ENCODE peak calls at places on chromosomes 3 and 15, in six cellular contexts. O is brain microvascular endothelial cell; X is CD4-positive, CD25-positive, alpha-beta regulatory T cell; B is lung; N is AG04450; E is CD8-positive, alpha-beta memory T cell. H is an unnamed sample.

GRCh38 chr3:110984456-110985250 is 87.0 kb upstream of the NECTIN3 start:
- DNase-seq in O (no peak), N (no peak), E (no peak), B (no peak), X (no peak), H (no peak)

GRCh38 chr15:78370013-78370412 is 29.9 kb downstream of the CRABP1 start:
- DNase-seq in O (no peak), E (no peak), N (no peak), B (no peak), X (no peak), H (no peak)

GRCh38 chr3:140388525-140388924 is 289.3 kb upstream of the TRIM42 start:
- DNase-seq in N (no peak), E (no peak), X (no peak), B (peak; percentile 51), O (no peak), H (no peak)

GRCh38 chr15:27842526-27842925 is 256.6 kb downstream of the OCA2 start:
- DNase-seq in N (no peak), X (no peak), O (no peak), E (no peak), B (no peak), H (no peak)

GRCh38 chr3:54433846-54434245 is 311.5 kb downstream of the CACNA2D3 start:
- DNase-seq in O (no peak), E (no peak), X (no peak), B (no peak), N (no peak), H (no peak)

GRCh38 chr15:98872777-98873176 is 134.8 kb downstream of the PGPEP1L start:
- DNase-seq in B (no peak), O (no peak), E (no peak), N (no peak), X (no peak), H (no peak)

GRCh38 chr3:12470111-12470510 is 14.2 kb upstream of the TSEN2 start:
- DNase-seq in B (no peak), O (peak; percentile 31), N (no peak), E (no peak), X (no peak), H (no peak)

GRCh38 chr3:28577941-28578340 is 229.3 kb upstream of the AZI2 start:
- DNase-seq in B (no peak), O (no peak), N (no peak), X (no peak), E (no peak), H (no peak)

GRCh38 chr3:107976204-107976775 is 114.5 kb downstream of the CD47 start:
- DNase-seq in B (no peak), N (no peak), E (no peak), O (no peak), X (no peak), H (no peak)

GRCh38 chr3:155809181-155809580 is 3.1 kb upstream of the C3orf33 start:
- DNase-seq in N (no peak), O (peak; percentile 22), B (no peak), E (no peak), X (no peak), H (no peak)

GRCh38 chr3:45628746-45629145 is 34.2 kb downstream of the LIMD1 start:
- DNase-seq in E (no peak), O (peak; percentile 51), X (no peak), B (no peak), N (no peak), H (no peak)

GRCh38 chr15:59294961-59295741 is 77.5 kb downstream of the MYO1E start:
- DNase-seq in N (peak; percentile 68), O (peak; percentile 88), B (no peak), E (no peak), X (no peak), H (no peak)

DNA sequence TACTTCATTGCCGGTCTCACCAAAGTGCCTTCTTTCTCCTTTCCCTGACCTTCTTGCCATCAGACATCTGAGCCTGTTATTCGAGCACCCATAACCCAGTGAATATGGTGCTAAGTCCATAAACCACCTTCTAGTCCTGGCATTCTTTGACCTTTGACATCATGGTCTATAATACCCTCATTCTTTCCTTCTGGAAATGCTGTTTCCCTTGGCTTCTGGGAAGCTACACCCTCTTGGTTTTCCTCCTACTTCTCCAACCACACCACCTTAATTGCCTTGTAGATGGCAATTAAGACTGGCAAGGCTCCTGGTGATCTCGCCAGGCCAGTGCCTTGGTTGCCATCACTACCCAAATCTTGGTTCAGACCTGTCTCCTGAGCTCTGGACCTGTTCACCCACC is 56.1 kb upstream of the TRAK1 start:
- DNase-seq in X (no peak), B (no peak), O (no peak), N (no peak), E (no peak), H (no peak)
- H3K27ac ChIP-seq in X (no peak overlapping the region), B (peak overlapping the region; percentile 81), O (no peak overlapping the region), N (no peak overlapping the region), E (no peak overlapping the region), H (peak overlapping the region; percentile 68)

GRCh38 chr3:50606596-50606995 is 5.0 kb downstream of the CISH start:
- DNase-seq in B (no peak), E (peak; percentile 40), O (no peak), N (no peak), X (peak; percentile 53), H (no peak)

GRCh38 chr3:50604110-50604621 is 7.4 kb downstream of the CISH start:
- DNase-seq in B (no peak), E (no peak), O (no peak), N (no peak), X (no peak), H (no peak)

GRCh38 chr3:50605901-50606326 is 5.7 kb downstream of the CISH start:
- DNase-seq in O (no peak), E (no peak), B (no peak), X (no peak), N (no peak), H (no peak)

GRCh38 chr3:50603261-50604109 is 8.1 kb downstream of the CISH start:
- DNase-seq in X (no peak), N (no peak), B (no peak), E (no peak), O (no peak), H (no peak)

DNA sequence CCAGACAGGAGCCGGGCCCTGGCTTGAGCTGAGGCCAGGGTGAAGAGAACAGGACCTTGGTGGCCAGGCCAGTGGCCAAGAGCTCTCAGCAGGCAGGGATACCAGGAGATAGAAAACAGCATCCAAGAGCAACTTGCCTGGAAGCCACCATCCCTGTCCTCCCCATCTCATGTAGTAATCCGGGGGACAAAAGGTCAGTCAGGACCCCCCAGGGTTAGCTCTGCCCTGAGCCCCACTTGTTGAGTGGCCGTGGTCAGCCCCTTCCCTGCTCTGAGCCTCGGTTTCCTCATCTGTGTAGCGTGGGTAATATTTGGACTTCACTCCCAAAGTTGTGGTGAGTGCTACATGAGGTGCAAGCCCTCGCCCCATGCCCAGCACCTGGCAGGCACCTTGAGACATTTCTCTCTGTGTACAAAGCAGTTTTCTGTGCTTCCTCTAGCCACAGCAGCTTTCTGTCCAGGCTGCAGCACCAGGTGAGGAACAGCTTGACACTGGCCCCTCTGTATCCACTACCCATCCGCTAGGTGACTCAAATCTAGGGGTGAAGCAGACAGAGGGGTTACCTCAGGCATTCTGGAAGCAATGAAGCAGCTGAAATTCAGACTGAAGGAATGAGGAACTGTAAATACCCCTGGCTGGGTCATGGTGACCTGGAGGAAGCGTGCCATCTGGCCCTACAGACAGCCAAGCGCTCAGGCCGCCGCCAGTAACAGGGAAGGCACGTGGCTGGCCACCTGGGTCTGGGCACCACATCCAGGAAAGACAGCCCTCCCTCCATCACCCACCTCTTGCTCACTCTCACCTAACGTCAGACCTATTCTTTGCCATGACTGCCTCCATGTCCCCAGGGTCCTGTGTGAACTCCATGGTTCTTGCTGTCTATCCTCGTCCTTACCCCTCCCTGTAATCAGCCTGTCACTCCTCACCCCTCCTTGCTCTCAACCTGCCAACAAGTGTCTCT is 6.7 kb downstream of the CISH start:
- DNase-seq in O (no peak), E (no peak), N (no peak), B (no peak), X (no peak), H (no peak)
- H3K27ac ChIP-seq in O (no peak overlapping the region), E (peak overlapping the region; percentile 84), N (no peak overlapping the region), B (peak overlapping the region; percentile 48), X (peak overlapping the region; percentile 97), H (peak overlapping the region; percentile 39)

DNA sequence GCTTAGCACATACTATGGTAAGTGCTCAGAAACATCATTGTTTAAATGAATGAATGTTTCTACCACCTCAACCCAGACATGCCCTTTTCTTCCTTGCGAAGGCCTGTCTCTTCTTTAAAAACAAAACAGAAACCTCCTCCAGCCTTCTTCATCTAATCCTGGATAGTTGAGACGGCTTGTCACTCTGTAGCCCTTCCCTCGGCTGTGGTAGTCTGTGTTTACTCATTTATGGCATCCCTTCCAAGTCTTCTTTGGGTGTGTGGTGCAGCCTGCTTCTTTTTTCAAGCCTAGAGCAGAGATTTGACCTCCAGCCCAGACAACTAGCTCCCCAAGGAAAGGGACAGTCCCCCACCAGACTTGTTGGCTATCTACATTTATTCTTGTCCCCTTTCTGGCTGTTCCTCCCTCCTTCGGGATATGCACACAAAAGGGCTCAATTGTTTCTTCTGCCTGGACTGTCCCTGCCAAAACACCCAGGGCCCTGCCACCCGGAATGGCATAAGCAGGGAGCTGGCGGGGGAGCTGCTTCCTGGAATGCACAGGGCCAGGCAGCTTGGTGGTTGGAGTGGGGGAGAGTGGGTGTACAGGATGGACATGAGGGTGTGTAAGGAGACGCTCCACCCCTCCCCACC is 67.8 kb downstream of the ITGA11 start:
- DNase-seq in B (no peak), O (peak; percentile 57), E (no peak), N (no peak), X (no peak), H (no peak)
- H3K27ac ChIP-seq in B (no peak overlapping the region), O (peak overlapping the region; percentile 44), E (no peak overlapping the region), N (no peak overlapping the region), X (no peak overlapping the region), H (peak overlapping the region; percentile 95)

GRCh38 chr15:65034719-65035118 is 5.3 kb upstream of the MTFMT start:
- DNase-seq in N (no peak), X (no peak), O (no peak), B (no peak), E (no peak), H (no peak)
- H3K27ac ChIP-seq in N (no peak overlapping the region), X (no peak overlapping the region), O (no peak overlapping the region), B (no peak overlapping the region), E (no peak overlapping the region), H (no peak overlapping the region)

GRCh38 chr3:172043766-172044165 is 4.4 kb downstream of the FNDC3B start:
- DNase-seq in B (no peak), X (no peak), O (no peak), E (no peak), N (no peak), H (no peak)

GRCh38 chr3:172040976-172041963 is 1.9 kb downstream of the FNDC3B start:
- DNase-seq in E (no peak), N (no peak), B (no peak), O (peak; percentile 21), X (no peak), H (no peak)

GRCh38 chr3:172043233-172043632 is 3.9 kb downstream of the FNDC3B start:
- DNase-seq in B (no peak), N (no peak), E (no peak), O (no peak), X (no peak), H (no peak)

GRCh38 chr3:172040078-172040975 is 949 bp downstream of the FNDC3B start:
- DNase-seq in B (peak; percentile 81), O (peak; percentile 83), X (peak; percentile 17), N (peak; percentile 76), E (peak; percentile 39), H (peak; percentile 45)

GRCh38 chr3:172042136-172042535 is 2.8 kb downstream of the FNDC3B start:
- DNase-seq in E (no peak), X (no peak), O (peak; percentile 25), B (no peak), N (no peak), H (no peak)
- H3K27ac ChIP-seq in E (no peak overlapping the region), X (no peak overlapping the region), O (peak overlapping the region; percentile 98), B (no peak overlapping the region), N (no peak overlapping the region), H (peak overlapping the region; percentile 98)

H was measured in thoracic aorta.